ENCODE peak calls at places on chromosomes 3 and 15, in four cellular contexts. One of them, this sample, is unnamed.

GRCh38 chr3:17544632-17545031 is 197.8 kb downstream of the TBC1D5 start:
- DNase-seq in HTR-8/SVneo: no peak
- DNase-seq in H4: peak; percentile 10
- DNase-seq in activated T-helper 9 cell treated with anti-CD3 and anti-CD28 coated beads, Interleukin-2, amount 50 U/mL, for 16 hours: no peak
- DNase-seq in this sample: no peak

GRCh38 chr3:131960324-131960723 is 74.5 kb downstream of the CPNE4 start:
- DNase-seq in HTR-8/SVneo: no peak
- DNase-seq in H4: no peak
- DNase-seq in activated T-helper 9 cell treated with anti-CD3 and anti-CD28 coated beads, Interleukin-2, amount 50 U/mL, for 16 hours: no peak
- DNase-seq in this sample: no peak

GRCh38 chr15:68078365-68078764 is 24.2 kb downstream of the PIAS1 start:
- DNase-seq in activated T-helper 9 cell treated with anti-CD3 and anti-CD28 coated beads, Interleukin-2, amount 50 U/mL, for 16 hours: no peak
- DNase-seq in H4: no peak
- DNase-seq in HTR-8/SVneo: no peak
- DNase-seq in this sample: no peak

GRCh38 chr3:128734523-128735189 is 8.7 kb downstream of the RAB7A start:
- DNase-seq in HTR-8/SVneo: no peak
- DNase-seq in H4: no peak
- DNase-seq in activated T-helper 9 cell treated with anti-CD3 and anti-CD28 coated beads, Interleukin-2, amount 50 U/mL, for 16 hours: no peak
- DNase-seq in this sample: no peak

GRCh38 chr3:46942079-46942478 is 34.5 kb downstream of the CCDC12 start:
- DNase-seq in H4: no peak
- DNase-seq in activated T-helper 9 cell treated with anti-CD3 and anti-CD28 coated beads, Interleukin-2, amount 50 U/mL, for 16 hours: no peak
- DNase-seq in HTR-8/SVneo: no peak
- DNase-seq in this sample: no peak

GRCh38 chr3:155233213-155233612 is 60.3 kb downstream of the STRIT1 start:
- DNase-seq in H4: peak; percentile 74
- DNase-seq in activated T-helper 9 cell treated with anti-CD3 and anti-CD28 coated beads, Interleukin-2, amount 50 U/mL, for 16 hours: no peak
- DNase-seq in HTR-8/SVneo: peak; percentile 36
- DNase-seq in this sample: no peak

GRCh38 chr3:66497288-66497972 is 3.4 kb downstream of the LRIG1 start:
- DNase-seq in H4: peak; percentile 7
- DNase-seq in HTR-8/SVneo: no peak
- DNase-seq in activated T-helper 9 cell treated with anti-CD3 and anti-CD28 coated beads, Interleukin-2, amount 50 U/mL, for 16 hours: no peak
- DNase-seq in this sample: no peak

GRCh38 chr3:18061737-18062136 is 319.3 kb upstream of the TBC1D5 start:
- DNase-seq in activated T-helper 9 cell treated with anti-CD3 and anti-CD28 coated beads, Interleukin-2, amount 50 U/mL, for 16 hours: no peak
- DNase-seq in HTR-8/SVneo: no peak
- DNase-seq in H4: no peak
- DNase-seq in this sample: no peak

GRCh38 chr3:171959532-171960044 is 79.8 kb upstream of the FNDC3B start:
- DNase-seq in activated T-helper 9 cell treated with anti-CD3 and anti-CD28 coated beads, Interleukin-2, amount 50 U/mL, for 16 hours: no peak
- DNase-seq in H4: no peak
- DNase-seq in HTR-8/SVneo: no peak
- DNase-seq in this sample: no peak

GRCh38 chr15:60374209-60374608 is 23.6 kb downstream of the ANXA2 start:
- DNase-seq in activated T-helper 9 cell treated with anti-CD3 and anti-CD28 coated beads, Interleukin-2, amount 50 U/mL, for 16 hours: no peak
- DNase-seq in H4: no peak
- DNase-seq in HTR-8/SVneo: no peak
- DNase-seq in this sample: no peak

GRCh38 chr15:57278439-57278838 is 97.9 kb upstream of the CGNL1 start:
- DNase-seq in activated T-helper 9 cell treated with anti-CD3 and anti-CD28 coated beads, Interleukin-2, amount 50 U/mL, for 16 hours: no peak
- DNase-seq in HTR-8/SVneo: no peak
- DNase-seq in H4: no peak
- DNase-seq in this sample: no peak

GRCh38 chr3:53880396-53881345 is 1.3 kb downstream of the ACTR8 start:
- DNase-seq in H4: no peak
- DNase-seq in activated T-helper 9 cell treated with anti-CD3 and anti-CD28 coated beads, Interleukin-2, amount 50 U/mL, for 16 hours: no peak
- DNase-seq in HTR-8/SVneo: no peak
- DNase-seq in this sample: no peak

GRCh38 chr3:127484601-127485388 is 105.7 kb downstream of the TPRA1 start:
- DNase-seq in HTR-8/SVneo: no peak
- DNase-seq in activated T-helper 9 cell treated with anti-CD3 and anti-CD28 coated beads, Interleukin-2, amount 50 U/mL, for 16 hours: no peak
- DNase-seq in H4: peak; percentile 38
- DNase-seq in this sample: no peak

GRCh38 chr3:40800343-40800742 is 275.6 kb downstream of the ZNF621 start:
- DNase-seq in H4: peak; percentile 53
- DNase-seq in activated T-helper 9 cell treated with anti-CD3 and anti-CD28 coated beads, Interleukin-2, amount 50 U/mL, for 16 hours: no peak
- DNase-seq in HTR-8/SVneo: peak; percentile 40
- DNase-seq in this sample: no peak

GRCh38 chr15:82971223-82971984 is 14.6 kb upstream of the RAMAC start:
- DNase-seq in H4: no peak
- DNase-seq in HTR-8/SVneo: no peak
- DNase-seq in activated T-helper 9 cell treated with anti-CD3 and anti-CD28 coated beads, Interleukin-2, amount 50 U/mL, for 16 hours: no peak
- DNase-seq in this sample: no peak

GRCh38 chr15:51879555-51879954 is 50.1 kb downstream of the TMOD3 start:
- DNase-seq in H4: no peak
- DNase-seq in HTR-8/SVneo: no peak
- DNase-seq in activated T-helper 9 cell treated with anti-CD3 and anti-CD28 coated beads, Interleukin-2, amount 50 U/mL, for 16 hours: no peak
- DNase-seq in this sample: no peak

GRCh38 chr15:57598346-57598745 is 6.6 kb downstream of the MYZAP start:
- DNase-seq in activated T-helper 9 cell treated with anti-CD3 and anti-CD28 coated beads, Interleukin-2, amount 50 U/mL, for 16 hours: no peak
- DNase-seq in HTR-8/SVneo: no peak
- DNase-seq in H4: no peak
- DNase-seq in this sample: no peak

GRCh38 chr3:116384717-116385116 is 60.6 kb downstream of the LSAMP start:
- DNase-seq in H4: no peak
- DNase-seq in activated T-helper 9 cell treated with anti-CD3 and anti-CD28 coated beads, Interleukin-2, amount 50 U/mL, for 16 hours: no peak
- DNase-seq in HTR-8/SVneo: no peak
- DNase-seq in this sample: no peak

GRCh38 chr3:36744770-36745169 is 19.6 kb downstream of the DCLK3 start:
- DNase-seq in activated T-helper 9 cell treated with anti-CD3 and anti-CD28 coated beads, Interleukin-2, amount 50 U/mL, for 16 hours: no peak
- DNase-seq in H4: no peak
- DNase-seq in HTR-8/SVneo: no peak
- DNase-seq in this sample: no peak

GRCh38 chr3:31210068-31210650 is 315.7 kb upstream of the GADL1 start:
- DNase-seq in activated T-helper 9 cell treated with anti-CD3 and anti-CD28 coated beads, Interleukin-2, amount 50 U/mL, for 16 hours: no peak
- DNase-seq in HTR-8/SVneo: no peak
- DNase-seq in H4: no peak
- DNase-seq in this sample: no peak

GRCh38 chr15:52050416-52050815 is 31.4 kb downstream of the MAPK6 start:
- DNase-seq in activated T-helper 9 cell treated with anti-CD3 and anti-CD28 coated beads, Interleukin-2, amount 50 U/mL, for 16 hours: no peak
- DNase-seq in H4: no peak
- DNase-seq in HTR-8/SVneo: peak; percentile 53
- DNase-seq in this sample: no peak

GRCh38 chr15:101342065-101342464 is 47.0 kb upstream of the SNRPA1 start:
- DNase-seq in activated T-helper 9 cell treated with anti-CD3 and anti-CD28 coated beads, Interleukin-2, amount 50 U/mL, for 16 hours: no peak
- DNase-seq in H4: no peak
- DNase-seq in HTR-8/SVneo: no peak
- DNase-seq in this sample: no peak

GRCh38 chr3:181899702-181900101 is 188.0 kb downstream of the SOX2 start:
- DNase-seq in HTR-8/SVneo: no peak
- DNase-seq in activated T-helper 9 cell treated with anti-CD3 and anti-CD28 coated beads, Interleukin-2, amount 50 U/mL, for 16 hours: no peak
- DNase-seq in H4: peak; percentile 39
- DNase-seq in this sample: no peak

GRCh38 chr3:64563776-64564175 is 124.0 kb downstream of the ADAMTS9 start:
- DNase-seq in activated T-helper 9 cell treated with anti-CD3 and anti-CD28 coated beads, Interleukin-2, amount 50 U/mL, for 16 hours: no peak
- DNase-seq in HTR-8/SVneo: no peak
- DNase-seq in H4: no peak
- DNase-seq in this sample: no peak

GRCh38 chr3:87987952-87988351 is 70.9 kb downstream of the CGGBP1 start:
- DNase-seq in HTR-8/SVneo: no peak
- DNase-seq in activated T-helper 9 cell treated with anti-CD3 and anti-CD28 coated beads, Interleukin-2, amount 50 U/mL, for 16 hours: no peak
- DNase-seq in H4: peak; percentile 7
- DNase-seq in this sample: no peak

GRCh38 chr15:74414081-74414580 is 19.6 kb downstream of the SEMA7A start:
- DNase-seq in HTR-8/SVneo: no peak
- DNase-seq in activated T-helper 9 cell treated with anti-CD3 and anti-CD28 coated beads, Interleukin-2, amount 50 U/mL, for 16 hours: no peak
- DNase-seq in H4: no peak
- DNase-seq in this sample: no peak

GRCh38 chr3:122661633-122662032 is 19.0 kb upstream of the PARP14 start:
- DNase-seq in H4: peak; percentile 24
- DNase-seq in HTR-8/SVneo: no peak
- DNase-seq in activated T-helper 9 cell treated with anti-CD3 and anti-CD28 coated beads, Interleukin-2, amount 50 U/mL, for 16 hours: no peak
- DNase-seq in this sample: no peak

GRCh38 chr3:45665101-45665572 is 24.1 kb upstream of the SACM1L start:
- DNase-seq in H4: peak; percentile 49
- DNase-seq in activated T-helper 9 cell treated with anti-CD3 and anti-CD28 coated beads, Interleukin-2, amount 50 U/mL, for 16 hours: peak; percentile 31
- DNase-seq in HTR-8/SVneo: no peak
- DNase-seq in this sample: peak; percentile 53

This sample was measured in activated effector memory CD4-positive, alpha-beta T cell treated with Interleukin-2 at 50 U/mL for 16 hours.